ENCODE peak calls at places on chromosomes 12 and 14, in six cellular contexts. Q is GM13977, U is anterior cingulate cortex, C is fibroblast of mammary gland, D is retinal pigment epithelial cell, O is esophagus squamous epithelium. K is an unnamed sample.

GRCh38 chr12:54701940-54702592 is 53.9 kb upstream of the DCD start:
- DNase-seq in D (no peak), C (peak; percentile 52), Q (peak; percentile 49), U (no peak), O (no peak), K (peak; percentile 45)

GRCh38 chr12:90953956-90954421 is 987 bp downstream of the CCER1 start:
- DNase-seq in O (no peak), Q (no peak), D (no peak), C (no peak), U (no peak), K (no peak)

GRCh38 chr14:28751467-28752058 is 15.0 kb upstream of the FOXG1 start:
- DNase-seq in C (peak; percentile 76), U (no peak), D (peak; percentile 23), O (no peak), Q (no peak), K (peak; percentile 59)

GRCh38 chr12:85424581-85425348 is 144.7 kb downstream of the ALX1 start:
- DNase-seq in D (no peak), U (no peak), C (peak; percentile 19), O (no peak), Q (peak; percentile 9), K (no peak)

GRCh38 chr12:46455648-46456352 is 83.2 kb upstream of the SLC38A2 start:
- DNase-seq in C (no peak), O (no peak), D (peak; percentile 34), Q (no peak), U (no peak), K (peak; percentile 9)

GRCh38 chr14:103016071-103016470 is 41.3 kb downstream of the CDC42BPB start:
- DNase-seq in Q (no peak), U (no peak), C (no peak), D (no peak), O (no peak), K (no peak)

GRCh38 chr14:102580552-102581110 is 11.8 kb upstream of the RCOR1 start:
- DNase-seq in Q (no peak), D (no peak), C (no peak), U (no peak), O (no peak), K (no peak)

GRCh38 chr12:30818562-30818961 is 63.8 kb upstream of the CAPRIN2 start:
- DNase-seq in U (no peak), D (no peak), Q (no peak), C (no peak), O (no peak), K (no peak)

GRCh38 chr12:20099395-20099976 is 268.9 kb upstream of the PDE3A start:
- DNase-seq in D (no peak), O (no peak), C (no peak), Q (no peak), U (no peak), K (no peak)

GRCh38 chr14:75711134-75711795 is 50.2 kb downstream of the TTLL5 start:
- DNase-seq in D (peak; percentile 35), O (no peak), C (peak; percentile 67), U (peak; percentile 12), Q (peak; percentile 20), K (no peak)

GRCh38 chr14:29937116-29937515 is 9.5 kb upstream of the PRKD1 start:
- DNase-seq in C (peak; percentile 61), D (no peak), Q (no peak), U (no peak), O (no peak), K (no peak)

GRCh38 chr12:63967358-63967757 is 122.9 kb downstream of the SRGAP1 start:
- DNase-seq in Q (no peak), U (no peak), C (peak; percentile 72), O (no peak), D (no peak), K (no peak)

GRCh38 chr14:58864751-58865519 is 227.2 kb downstream of the DACT1 start:
- DNase-seq in Q (no peak), U (peak; percentile 4), O (no peak), D (peak; percentile 83), C (peak; percentile 86), K (no peak)

GRCh38 chr14:78425332-78425731 is 255.2 kb downstream of the NRXN3 start:
- DNase-seq in C (peak; percentile 20), U (no peak), Q (no peak), D (no peak), O (no peak), K (no peak)

GRCh38 chr12:81699572-81699971 is 59.6 kb downstream of the PPFIA2 start:
- DNase-seq in O (no peak), U (no peak), D (no peak), Q (no peak), C (no peak), K (no peak)

GRCh38 chr14:28656704-28657255 is 109.8 kb upstream of the FOXG1 start:
- DNase-seq in Q (no peak), C (peak; percentile 46), U (no peak), D (no peak), O (no peak), K (no peak)

GRCh38 chr14:96399405-96399804 is 7.5 kb downstream of the AK7 start:
- DNase-seq in O (no peak), C (no peak), Q (no peak), D (no peak), U (no peak), K (no peak)

GRCh38 chr14:104735830-104736642 is 12.0 kb downstream of the ADSS1 start:
- DNase-seq in U (peak; percentile 63), Q (no peak), O (no peak), C (no peak), D (no peak), K (no peak)

GRCh38 chr12:63668028-63668799 is at the start of gene DPY19L2:
- DNase-seq in C (peak; percentile 15), Q (peak; percentile 24), O (no peak), U (peak; percentile 76), D (peak; percentile 18), K (peak; percentile 61)

K was measured in NCI-H2029 treated with DMSO at 0.1 percent for 48 hours.